ENCODE peak calls at places on chromosome 12, in six cellular contexts. Z is AG04449, P is testis, Q is heart left ventricle, D is stomach, K is ascending aorta. A is an unnamed sample.

GRCh38 chr12:79664518-79664917 is 26.2 kb downstream of the PAWR start:
- DNase-seq in Z (no peak), K (no peak), D (no peak), P (no peak), Q (no peak), A (no peak)

GRCh38 chr12:116135209-116135930 is 142.1 kb downstream of the MED13L start:
- DNase-seq in Z (no peak), K (no peak), Q (no peak), D (no peak), P (no peak), A (no peak)

GRCh38 chr12:17928708-17929366 is 161.2 kb downstream of the RERGL start:
- DNase-seq in Z (peak), P (no peak), K (no peak), D (no peak), Q (no peak), A (peak)

GRCh38 chr12:53079226-53080117 is at the start of gene SPRYD3:
- DNase-seq in P (peak), Z (peak), D (peak), Q (peak), K (peak), A (peak)

GRCh38 chr12:108622921-108623514 is 10.7 kb downstream of the SELPLG start:
- DNase-seq in Q (no peak), Z (no peak), D (no peak), K (no peak), P (no peak), A (no peak)

GRCh38 chr12:120228291-120229070 is 27.6 kb upstream of the RPLP0 start:
- DNase-seq in D (peak), Q (peak), P (peak), K (peak), Z (no peak), A (peak)

GRCh38 chr12:76137611-76138010 is 53.1 kb upstream of the NAP1L1 start:
- DNase-seq in Q (no peak), K (no peak), D (no peak), P (peak), Z (peak), A (no peak)

GRCh38 chr12:17661250-17661649 is 428.7 kb downstream of the RERGL start:
- DNase-seq in P (no peak), K (no peak), D (no peak), Q (no peak), Z (no peak), A (no peak)

DNA sequence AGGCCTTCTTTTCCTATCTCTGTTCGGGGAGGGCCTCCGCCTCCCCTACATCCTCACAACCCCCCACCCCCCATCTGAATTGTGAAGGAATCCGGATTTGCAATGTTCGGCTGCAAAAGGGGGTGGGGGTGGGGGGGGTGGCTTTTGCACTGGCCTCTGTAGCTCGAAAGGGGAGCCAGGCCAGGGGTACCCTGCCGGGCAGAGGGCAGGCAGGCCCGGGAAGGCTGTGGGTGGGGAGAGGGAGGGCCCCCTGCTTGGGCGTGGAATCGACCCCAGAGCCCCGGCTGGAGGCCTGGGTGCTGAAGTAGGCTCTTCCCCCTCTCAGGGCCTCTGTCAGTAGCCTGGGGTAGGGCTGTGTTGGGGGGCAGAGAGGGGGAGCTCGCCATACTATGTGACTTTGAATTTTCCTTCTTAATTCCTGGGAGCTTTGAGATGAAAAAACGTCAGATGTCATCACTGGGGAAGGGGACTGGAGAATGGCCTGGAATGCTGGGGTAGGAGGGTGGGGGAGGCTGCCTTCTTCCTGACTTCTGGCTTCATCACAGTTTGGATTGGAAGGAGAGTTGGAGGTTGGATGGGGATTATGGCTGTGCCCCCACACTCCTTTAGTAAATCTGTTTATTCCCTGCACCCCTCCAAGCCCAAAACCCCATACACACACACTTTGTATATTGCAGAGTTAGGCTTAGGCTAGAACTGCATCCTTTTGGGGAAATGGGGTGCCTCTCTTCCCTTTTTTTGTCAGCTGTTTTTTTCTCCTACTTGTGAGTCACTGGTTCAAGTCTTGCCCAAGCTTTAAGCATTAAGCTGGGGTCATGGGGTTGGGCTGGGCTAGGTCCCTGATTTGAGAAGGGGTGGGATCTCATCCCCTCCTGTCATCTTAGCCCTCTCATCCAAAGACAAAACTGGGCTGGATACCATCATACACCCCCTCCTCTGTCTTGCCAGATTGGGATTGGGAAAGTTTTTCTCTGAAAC is 1.3 kb downstream of the LRP1 start:
- DNase-seq in K (peak), P (no peak), Q (no peak), Z (no peak), D (no peak), A (no peak)
- H3K4me3 ChIP-seq in K (peak), P (peak), Q (peak), Z (peak), D (peak), A (no peak)

GRCh38 chr12:51351913-51352532 is 5.5 kb upstream of the CELA1 start:
- DNase-seq in D (no peak), Z (no peak), K (no peak), Q (peak), P (peak), A (peak)
- TF ChIP-seq CTCF in D (no peak), Z (peak), K (no peak), Q (peak), P (peak), A (peak)

GRCh38 chr12:121484967-121485366 is 85.0 kb downstream of the RNF34 start:
- DNase-seq in Z (no peak), K (no peak), D (no peak), Q (no peak), P (no peak), A (no peak)
- H3K4me3 ChIP-seq in Z (no peak), K (no peak), D (no peak), Q (no peak), P (no peak), A (no peak)

DNA sequence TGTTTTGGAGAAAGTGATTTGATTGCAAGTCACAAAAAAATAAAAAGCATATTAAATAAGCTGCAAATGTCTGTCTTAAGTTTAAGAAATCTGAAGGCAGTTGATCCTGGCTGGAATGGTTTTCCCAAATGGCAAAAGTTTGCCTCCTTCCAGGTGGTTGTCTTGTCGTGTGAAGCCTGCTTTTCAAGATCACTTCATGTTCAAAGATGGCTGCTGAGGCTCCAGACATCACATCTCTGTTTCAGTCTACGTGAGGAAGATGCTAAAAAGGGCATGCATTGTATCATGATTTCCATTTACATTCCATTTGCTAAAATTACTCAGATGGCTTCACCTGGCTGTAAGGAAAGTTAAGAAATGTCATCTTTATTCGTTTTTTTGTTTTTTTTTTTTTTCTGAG is 31.6 kb upstream of the HMGA2 start:
- DNase-seq in K (no peak), D (no peak), Q (no peak), P (no peak), Z (no peak), A (no peak)
- TF ChIP-seq CTCF in K (no peak), D (no peak), Q (no peak), P (no peak), Z (no peak), A (no peak)

GRCh38 chr12:67427336-67427735 is 158.2 kb downstream of the CAND1 start:
- DNase-seq in D (no peak), Q (no peak), Z (no peak), P (no peak), K (no peak), A (no peak)

GRCh38 chr12:67433393-67434175 is 164.4 kb downstream of the CAND1 start:
- DNase-seq in Z (no peak), D (no peak), K (no peak), Q (no peak), P (no peak), A (no peak)

GRCh38 chr12:67431436-67432049 is 162.4 kb downstream of the CAND1 start:
- DNase-seq in Q (no peak), K (no peak), D (no peak), Z (no peak), P (no peak), A (no peak)

GRCh38 chr12:67428431-67428830 is 159.3 kb downstream of the CAND1 start:
- DNase-seq in D (no peak), Q (no peak), P (no peak), K (no peak), Z (no peak), A (no peak)

GRCh38 chr12:67430708-67431335 is 161.7 kb downstream of the CAND1 start:
- DNase-seq in D (no peak), Q (peak), P (peak), Z (no peak), K (peak), A (no peak)
- H3K4me3 ChIP-seq in D (no peak), Q (no peak), P (no peak), Z (no peak), K (no peak), A (no peak)

GRCh38 chr12:4579305-4580097 is 17.5 kb downstream of the DYRK4 start:
- DNase-seq in D (no peak), Q (no peak), Z (no peak), K (no peak), P (no peak), A (no peak)
- TF ChIP-seq CTCF in D (no peak), Q (no peak), Z (no peak), K (no peak), P (no peak), A (peak)

GRCh38 chr12:49705479-49706267 is 1.5 kb downstream of the FMNL3 start:
- DNase-seq in K (peak), Q (peak), P (peak), Z (peak), D (no peak), A (no peak)
- H3K4me3 ChIP-seq in K (peak), Q (peak), P (peak), Z (peak), D (peak), A (no peak)

DNA sequence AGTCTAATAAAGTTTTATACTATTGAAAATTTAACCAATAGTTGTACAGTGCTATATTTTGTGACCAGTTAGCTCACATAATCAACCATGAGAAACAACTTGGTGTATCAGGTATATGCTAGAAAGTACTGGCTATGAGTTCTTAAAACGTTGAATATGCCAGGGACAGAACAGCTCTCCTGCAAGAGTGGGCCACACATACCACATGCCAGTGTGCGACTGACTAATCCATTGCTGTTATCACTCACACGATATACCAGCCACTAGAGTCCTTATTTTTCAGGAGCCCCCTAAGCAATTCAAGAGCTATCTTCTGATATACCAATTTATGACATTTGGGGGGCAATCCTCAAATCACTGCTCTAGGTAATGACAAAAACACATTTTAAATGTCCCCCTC is 9.5 kb downstream of the PKP2 start:
- DNase-seq in Z (no peak), D (no peak), Q (no peak), K (no peak), P (no peak), A (no peak)
- TF ChIP-seq CTCF in Z (no peak), D (no peak), Q (no peak), K (no peak), P (no peak), A (no peak)

GRCh38 chr12:92132282-92132681 is 13.4 kb downstream of the BTG1 start:
- DNase-seq in P (no peak), Z (no peak), D (no peak), Q (no peak), K (no peak), A (no peak)
- H3K4me3 ChIP-seq in P (no peak), Z (no peak), D (no peak), Q (no peak), K (no peak), A (no peak)

GRCh38 chr12:113955109-113955970 is 10.8 kb downstream of the RBM19 start:
- DNase-seq in K (no peak), P (no peak), D (peak), Z (no peak), Q (no peak), A (no peak)
- TF ChIP-seq CTCF in K (no peak), P (no peak), D (no peak), Z (peak), Q (no peak), A (peak)

A was measured in LNCaP clone FGC.